ENCODE peak calls at places on chromosomes 4 and X, in four cellular contexts. One of them, this sample, is unnamed.

GRCh38 chr4:89284828-89285227 is 22.8 kb downstream of the GPRIN3 start:
- DNase-seq in fibroblast of pulmonary artery: no peak
- DNase-seq in cardiac muscle cell: no peak
- DNase-seq in CD8-positive, alpha-beta T cell: no peak
- DNase-seq in this sample: no peak

GRCh38 chr4:75598390-75598789 is 31.9 kb downstream of the CDKL2 start:
- DNase-seq in fibroblast of pulmonary artery: peak
- DNase-seq in cardiac muscle cell: no peak
- DNase-seq in CD8-positive, alpha-beta T cell: no peak
- DNase-seq in this sample: peak

GRCh38 chrX:23790147-23790497 is 7.1 kb downstream of the SAT1 start:
- DNase-seq in fibroblast of pulmonary artery: no peak
- DNase-seq in cardiac muscle cell: no peak
- DNase-seq in CD8-positive, alpha-beta T cell: no peak
- DNase-seq in this sample: no peak

GRCh38 chrX:41512394-41512793 is 65.3 kb downstream of the NYX start:
- DNase-seq in fibroblast of pulmonary artery: no peak
- DNase-seq in cardiac muscle cell: no peak
- DNase-seq in CD8-positive, alpha-beta T cell: no peak
- DNase-seq in this sample: no peak

GRCh38 chr4:108045687-108046024 is 56.0 kb downstream of the HADH start:
- DNase-seq in fibroblast of pulmonary artery: peak
- DNase-seq in cardiac muscle cell: no peak
- DNase-seq in CD8-positive, alpha-beta T cell: no peak
- DNase-seq in this sample: peak

GRCh38 chrX:11629593-11630211 is 36.0 kb downstream of the ARHGAP6 start:
- DNase-seq in fibroblast of pulmonary artery: peak
- DNase-seq in cardiac muscle cell: peak
- DNase-seq in CD8-positive, alpha-beta T cell: no peak
- DNase-seq in this sample: peak

GRCh38 chr4:61443813-61444510 is 243.8 kb downstream of the ADGRL3 start:
- DNase-seq in fibroblast of pulmonary artery: peak
- DNase-seq in cardiac muscle cell: no peak
- DNase-seq in CD8-positive, alpha-beta T cell: no peak
- DNase-seq in this sample: peak

GRCh38 chrX:10039821-10040793 is 72.9 kb downstream of the CLDN34 start:
- DNase-seq in fibroblast of pulmonary artery: peak
- DNase-seq in cardiac muscle cell: no peak
- DNase-seq in CD8-positive, alpha-beta T cell: no peak
- DNase-seq in this sample: peak

GRCh38 chr4:64200001-64200555 is 209.2 kb downstream of the TECRL start:
- DNase-seq in fibroblast of pulmonary artery: no peak
- DNase-seq in cardiac muscle cell: no peak
- DNase-seq in CD8-positive, alpha-beta T cell: no peak
- DNase-seq in this sample: no peak

GRCh38 chrX:19334945-19335626 is 8.6 kb upstream of the PDHA1 start:
- DNase-seq in fibroblast of pulmonary artery: peak
- DNase-seq in cardiac muscle cell: peak
- DNase-seq in CD8-positive, alpha-beta T cell: no peak
- DNase-seq in this sample: no peak

GRCh38 chr4:70505152-70505748 is 13.1 kb upstream of the AMTN start:
- DNase-seq in fibroblast of pulmonary artery: peak
- DNase-seq in cardiac muscle cell: peak
- DNase-seq in CD8-positive, alpha-beta T cell: peak
- DNase-seq in this sample: peak

GRCh38 chr4:108477527-108478108 is 142.8 kb upstream of the RPL34 start:
- DNase-seq in fibroblast of pulmonary artery: no peak
- DNase-seq in cardiac muscle cell: no peak
- DNase-seq in CD8-positive, alpha-beta T cell: no peak
- DNase-seq in this sample: no peak

GRCh38 chr4:77044458-77045124 is 31.2 kb downstream of the CCNI start:
- DNase-seq in fibroblast of pulmonary artery: peak
- DNase-seq in cardiac muscle cell: peak
- DNase-seq in CD8-positive, alpha-beta T cell: no peak
- DNase-seq in this sample: peak

GRCh38 chr4:78478523-78478922 is 73.0 kb upstream of the ANXA3 start:
- DNase-seq in fibroblast of pulmonary artery: no peak
- DNase-seq in cardiac muscle cell: no peak
- DNase-seq in CD8-positive, alpha-beta T cell: no peak
- DNase-seq in this sample: no peak

GRCh38 chr4:143246977-143247376 is 62.3 kb downstream of the USP38 start:
- DNase-seq in fibroblast of pulmonary artery: no peak
- DNase-seq in cardiac muscle cell: no peak
- DNase-seq in CD8-positive, alpha-beta T cell: no peak
- DNase-seq in this sample: no peak

GRCh38 chrX:42096262-42096939 is 173.0 kb upstream of the CASK start:
- DNase-seq in fibroblast of pulmonary artery: peak
- DNase-seq in cardiac muscle cell: no peak
- DNase-seq in CD8-positive, alpha-beta T cell: no peak
- DNase-seq in this sample: peak

GRCh38 chrX:317424-318067 is 1.1 kb downstream of the GTPBP6 start:
- DNase-seq in fibroblast of pulmonary artery: no peak
- DNase-seq in cardiac muscle cell: no peak
- DNase-seq in CD8-positive, alpha-beta T cell: no peak
- DNase-seq in this sample: no peak

GRCh38 chr4:100042235-100042634 is 92.2 kb upstream of the H2AZ1 start:
- DNase-seq in fibroblast of pulmonary artery: peak
- DNase-seq in cardiac muscle cell: no peak
- DNase-seq in CD8-positive, alpha-beta T cell: no peak
- DNase-seq in this sample: no peak

GRCh38 chr4:48439988-48440387 is 43.2 kb upstream of the SLC10A4 start:
- DNase-seq in fibroblast of pulmonary artery: peak
- DNase-seq in cardiac muscle cell: no peak
- DNase-seq in CD8-positive, alpha-beta T cell: no peak
- DNase-seq in this sample: peak

GRCh38 chr4:124696182-124696581 is 16.4 kb downstream of the ANKRD50 start:
- DNase-seq in fibroblast of pulmonary artery: no peak
- DNase-seq in cardiac muscle cell: no peak
- DNase-seq in CD8-positive, alpha-beta T cell: no peak
- DNase-seq in this sample: no peak

DNA sequence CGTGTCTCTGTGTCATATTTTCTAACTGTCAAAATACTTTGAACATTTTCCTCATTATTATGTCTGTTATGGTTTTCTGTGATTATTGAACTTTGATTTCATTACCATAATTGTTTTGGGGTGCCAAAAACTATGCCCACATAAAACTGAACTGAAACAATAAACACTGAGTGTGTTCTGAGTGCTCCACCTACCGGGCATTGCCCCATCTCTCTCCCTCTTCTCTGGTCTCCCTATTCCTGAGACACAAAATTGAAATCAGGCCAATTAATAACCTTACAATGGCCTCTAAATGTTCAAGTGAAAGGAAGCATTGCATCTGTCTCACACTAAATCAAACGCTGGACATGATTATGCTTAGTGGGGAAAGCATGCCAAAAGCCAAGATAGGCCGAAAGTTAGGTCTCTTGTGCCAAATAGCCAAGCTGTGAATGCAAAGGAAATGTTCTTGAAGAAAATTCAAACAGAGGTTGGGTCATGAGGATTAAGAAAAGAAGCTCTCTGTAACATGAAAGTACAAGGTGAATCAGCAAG is 972.3 kb downstream of the PCDH7 start:
- DNase-seq in fibroblast of pulmonary artery: peak
- DNase-seq in cardiac muscle cell: no peak
- DNase-seq in CD8-positive, alpha-beta T cell: no peak
- DNase-seq in this sample: no peak
- TF ChIP-seq CTCF in fibroblast of pulmonary artery: peak
- TF ChIP-seq CTCF in cardiac muscle cell: peak
- TF ChIP-seq CTCF in CD8-positive, alpha-beta T cell: no peak
- TF ChIP-seq CTCF in this sample: no peak

GRCh38 chr4:182093431-182093831 is 149.8 kb upstream of the TENM3 start:
- DNase-seq in fibroblast of pulmonary artery: no peak
- DNase-seq in cardiac muscle cell: no peak
- DNase-seq in CD8-positive, alpha-beta T cell: no peak
- DNase-seq in this sample: no peak

GRCh38 chr4:182090186-182090585 is 153.0 kb upstream of the TENM3 start:
- DNase-seq in fibroblast of pulmonary artery: no peak
- DNase-seq in cardiac muscle cell: no peak
- DNase-seq in CD8-positive, alpha-beta T cell: no peak
- DNase-seq in this sample: no peak

GRCh38 chr4:182091128-182091527 is 152.1 kb upstream of the TENM3 start:
- DNase-seq in fibroblast of pulmonary artery: no peak
- DNase-seq in cardiac muscle cell: no peak
- DNase-seq in CD8-positive, alpha-beta T cell: no peak
- DNase-seq in this sample: no peak

GRCh38 chr4:182085051-182085480 is 158.1 kb upstream of the TENM3 start:
- DNase-seq in fibroblast of pulmonary artery: peak
- DNase-seq in cardiac muscle cell: no peak
- DNase-seq in CD8-positive, alpha-beta T cell: no peak
- DNase-seq in this sample: peak

DNA sequence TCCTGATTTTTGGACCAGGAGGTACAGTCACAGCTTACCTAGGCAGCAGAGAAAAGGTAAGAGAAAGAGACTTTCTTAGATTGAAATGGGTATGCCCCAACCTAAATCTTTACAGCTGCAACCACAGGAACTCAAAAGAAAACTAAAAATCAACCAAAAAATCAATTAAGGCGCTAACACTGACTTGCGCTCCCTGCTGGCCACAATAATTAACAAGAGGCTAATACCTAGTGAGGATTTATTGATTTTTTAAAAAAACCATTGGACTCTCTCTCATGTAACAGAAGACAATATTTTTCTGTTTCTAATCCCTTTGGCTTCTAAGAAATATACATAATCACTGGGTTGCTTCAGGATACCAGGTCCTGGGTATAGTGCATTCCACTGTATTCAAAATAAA is 153.9 kb upstream of the TENM3 start:
- DNase-seq in fibroblast of pulmonary artery: no peak
- DNase-seq in cardiac muscle cell: no peak
- DNase-seq in CD8-positive, alpha-beta T cell: no peak
- DNase-seq in this sample: no peak
- TF ChIP-seq CTCF in fibroblast of pulmonary artery: peak
- TF ChIP-seq CTCF in cardiac muscle cell: no peak
- TF ChIP-seq CTCF in CD8-positive, alpha-beta T cell: no peak
- TF ChIP-seq CTCF in this sample: peak

DNA sequence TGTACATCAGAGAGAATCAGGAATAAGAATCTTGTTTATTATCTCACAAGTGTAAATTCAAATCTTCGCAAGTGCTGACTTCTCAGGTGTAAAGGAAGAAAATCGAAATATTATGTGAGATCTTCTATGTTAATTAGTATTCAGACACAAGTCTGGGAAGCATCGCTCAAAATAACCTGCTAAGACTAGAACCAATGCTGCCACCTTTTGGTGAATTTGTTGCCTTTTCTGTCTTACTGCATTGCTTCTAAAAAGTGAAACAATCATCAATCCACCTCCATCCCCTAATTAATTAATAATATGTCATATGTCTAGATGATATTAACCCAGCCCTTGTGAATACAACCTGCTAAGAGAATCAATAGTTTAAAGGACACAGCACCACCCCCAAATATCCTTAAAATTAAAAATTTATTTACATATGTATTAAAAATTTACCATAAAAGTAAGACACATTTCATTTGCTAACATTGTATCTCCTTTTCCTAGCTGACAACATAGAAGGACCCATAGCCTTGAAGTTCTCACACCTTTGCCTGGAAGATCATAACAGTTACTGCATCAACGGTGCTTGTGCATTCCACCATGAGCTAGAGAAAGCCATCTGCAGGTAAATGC is 3.5 kb downstream of the EPGN start:
- DNase-seq in fibroblast of pulmonary artery: peak
- DNase-seq in cardiac muscle cell: peak
- DNase-seq in CD8-positive, alpha-beta T cell: no peak
- DNase-seq in this sample: peak
- TF ChIP-seq CTCF in fibroblast of pulmonary artery: peak
- TF ChIP-seq CTCF in cardiac muscle cell: peak
- TF ChIP-seq CTCF in CD8-positive, alpha-beta T cell: peak
- TF ChIP-seq CTCF in this sample: peak

GRCh38 chr4:141411936-141412335 is 191.2 kb downstream of the ZNF330 start:
- DNase-seq in fibroblast of pulmonary artery: no peak
- DNase-seq in cardiac muscle cell: no peak
- DNase-seq in CD8-positive, alpha-beta T cell: no peak
- DNase-seq in this sample: peak
- TF ChIP-seq CTCF in fibroblast of pulmonary artery: no peak
- TF ChIP-seq CTCF in cardiac muscle cell: no peak
- TF ChIP-seq CTCF in CD8-positive, alpha-beta T cell: no peak
- TF ChIP-seq CTCF in this sample: no peak

GRCh38 chr4:172688536-172688935 is 480.1 kb upstream of the GALNT7 start:
- DNase-seq in fibroblast of pulmonary artery: no peak
- DNase-seq in cardiac muscle cell: no peak
- DNase-seq in CD8-positive, alpha-beta T cell: no peak
- DNase-seq in this sample: no peak
- TF ChIP-seq CTCF in fibroblast of pulmonary artery: no peak
- TF ChIP-seq CTCF in cardiac muscle cell: no peak
- TF ChIP-seq CTCF in CD8-positive, alpha-beta T cell: no peak
- TF ChIP-seq CTCF in this sample: no peak

DNA sequence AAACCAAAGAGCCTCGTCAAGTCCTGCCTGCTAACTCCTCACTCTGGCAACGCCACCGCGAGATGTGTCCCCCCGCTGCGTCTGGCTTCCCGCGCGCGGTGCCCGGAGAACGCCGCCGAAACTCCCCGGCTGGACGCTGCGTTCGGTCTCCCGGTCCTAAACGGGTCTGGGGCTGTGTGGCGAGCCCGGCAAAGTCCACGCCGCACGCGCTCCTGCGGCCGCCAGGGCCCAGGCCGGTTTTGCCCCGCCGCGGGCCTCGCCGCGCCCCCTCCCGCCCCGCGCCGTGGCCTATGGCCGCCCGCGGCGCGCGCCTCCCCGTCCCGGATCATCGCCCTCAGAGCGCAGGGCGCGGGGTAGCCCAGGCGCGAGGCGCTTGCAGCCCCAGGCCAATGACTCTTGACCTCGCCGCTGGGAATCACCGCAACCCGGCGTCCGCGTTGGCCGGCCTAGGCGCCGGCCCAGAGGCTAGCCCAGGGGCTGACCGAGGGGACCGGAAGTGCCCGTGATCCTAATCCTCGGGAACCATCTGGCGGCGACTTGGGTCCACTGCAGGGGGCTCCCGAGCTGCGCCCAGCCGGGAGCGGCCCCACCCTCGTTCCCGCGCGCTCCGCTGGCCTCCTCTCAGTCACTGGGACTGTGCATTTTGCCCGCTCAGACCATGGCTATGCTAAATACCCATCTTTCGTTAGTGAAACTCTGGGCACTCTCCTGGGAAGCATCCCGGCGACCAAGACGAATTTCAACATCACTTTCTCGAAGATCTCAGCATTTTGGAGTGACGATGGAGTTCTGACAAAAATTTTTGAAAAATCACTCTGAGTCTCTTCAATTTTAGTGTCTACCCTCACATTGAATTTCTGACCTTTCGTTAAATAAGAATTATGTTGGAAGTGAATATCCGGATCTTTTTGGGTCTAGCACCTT is at the start of gene AADAT:
- DNase-seq in fibroblast of pulmonary artery: peak
- DNase-seq in cardiac muscle cell: peak
- DNase-seq in CD8-positive, alpha-beta T cell: no peak
- DNase-seq in this sample: peak
- TF ChIP-seq CTCF in fibroblast of pulmonary artery: peak
- TF ChIP-seq CTCF in cardiac muscle cell: peak
- TF ChIP-seq CTCF in CD8-positive, alpha-beta T cell: no peak
- TF ChIP-seq CTCF in this sample: peak

GRCh38 chr4:95835672-95836071 is 4.2 kb upstream of the PDHA2 start:
- DNase-seq in fibroblast of pulmonary artery: no peak
- DNase-seq in cardiac muscle cell: peak
- DNase-seq in CD8-positive, alpha-beta T cell: no peak
- DNase-seq in this sample: no peak
- TF ChIP-seq CTCF in fibroblast of pulmonary artery: peak
- TF ChIP-seq CTCF in cardiac muscle cell: peak
- TF ChIP-seq CTCF in CD8-positive, alpha-beta T cell: no peak
- TF ChIP-seq CTCF in this sample: no peak

GRCh38 chr4:177667687-177668086 is 225.4 kb upstream of the AGA start:
- DNase-seq in fibroblast of pulmonary artery: no peak
- DNase-seq in cardiac muscle cell: no peak
- DNase-seq in CD8-positive, alpha-beta T cell: no peak
- DNase-seq in this sample: no peak
- TF ChIP-seq CTCF in fibroblast of pulmonary artery: no peak
- TF ChIP-seq CTCF in cardiac muscle cell: no peak
- TF ChIP-seq CTCF in CD8-positive, alpha-beta T cell: no peak
- TF ChIP-seq CTCF in this sample: no peak